ENCODE peak calls at places on chromosomes 7 and 10, in eight cellular contexts. I is fibroblast of the aortic adventitia; N is CD8-positive, alpha-beta memory T cell; V is upper lobe of right lung; Y is brain microvascular endothelial cell; M is hepatocyte; L is bronchial epithelial cell; X is body of pancreas. B is an unnamed sample.

GRCh38 chr7:107643938-107644703 is 16.5 kb upstream of the SLC26A4 start:
- DNase-seq in Y (no peak), X (no peak), M (no peak), N (no peak), L (no peak), I (no peak), V (no peak), B (no peak)

GRCh38 chr10:110706690-110707098 is 62.6 kb downstream of the RBM20 start:
- DNase-seq in V (no peak), Y (peak), I (peak), L (no peak), X (no peak), M (no peak), N (no peak), B (no peak)

GRCh38 chr7:140415361-140415760 is 11.5 kb downstream of the RAB19 start:
- DNase-seq in L (no peak), N (no peak), X (no peak), V (no peak), M (no peak), Y (no peak), I (no peak), B (no peak)

GRCh38 chr7:15007507-15007906 is 105.0 kb upstream of the DGKB start:
- DNase-seq in Y (no peak), X (peak), L (peak), N (no peak), I (peak), V (no peak), M (peak), B (no peak)

GRCh38 chr7:139762886-139763285 is 14.9 kb downstream of the HIPK2 start:
- DNase-seq in X (no peak), N (no peak), Y (peak), V (no peak), I (peak), M (no peak), L (no peak), B (no peak)

GRCh38 chr10:126223512-126224067 is 164.7 kb downstream of the ADAM12 start:
- DNase-seq in M (no peak), V (no peak), I (no peak), L (no peak), N (no peak), X (no peak), Y (no peak), B (no peak)

GRCh38 chr7:74542558-74543117 is 88.9 kb downstream of the GTF2IRD1 start:
- DNase-seq in X (peak), L (peak), I (no peak), M (no peak), V (no peak), Y (no peak), N (no peak), B (peak)

GRCh38 chr10:34229917-34230316 is 585.2 kb downstream of the PARD3 start:
- DNase-seq in L (no peak), N (no peak), X (no peak), V (no peak), I (no peak), Y (no peak), M (no peak), B (no peak)

GRCh38 chr7:81430150-81430549 is 339.7 kb downstream of the HGF start:
- DNase-seq in M (no peak), V (no peak), X (no peak), I (peak), Y (no peak), L (no peak), N (no peak), B (no peak)

GRCh38 chr10:21624951-21625350 is 90.9 kb downstream of the MLLT10 start:
- DNase-seq in Y (no peak), V (no peak), M (no peak), I (no peak), N (no peak), L (no peak), X (no peak), B (no peak)

GRCh38 chr7:93245525-93246432 is 13.6 kb downstream of the VPS50 start:
- DNase-seq in M (peak), V (no peak), X (no peak), N (peak), L (peak), I (peak), Y (no peak), B (no peak)

GRCh38 chr10:131938681-131939080 is 37.9 kb downstream of the PPP2R2D start:
- DNase-seq in X (no peak), V (peak), I (no peak), N (no peak), Y (no peak), M (no peak), L (no peak), B (no peak)

GRCh38 chr10:513393-513792 is 176.1 kb downstream of the DIP2C start:
- DNase-seq in N (no peak), Y (no peak), I (no peak), X (peak), M (no peak), V (peak), L (no peak), B (no peak)
- H3K4me3 ChIP-seq in N (no peak), Y (no peak), I (no peak), X (no peak), M (no peak), V (peak), L (no peak), B (no peak)

GRCh38 chr10:95469251-95469650 is 91.9 kb downstream of the SORBS1 start:
- DNase-seq in N (no peak), V (no peak), M (no peak), I (no peak), L (no peak), Y (no peak), X (no peak), B (no peak)

GRCh38 chr10:95466450-95466849 is 94.7 kb downstream of the SORBS1 start:
- DNase-seq in L (no peak), V (no peak), X (no peak), M (no peak), Y (no peak), I (no peak), N (no peak), B (no peak)

GRCh38 chr10:95469676-95470075 is 91.5 kb downstream of the SORBS1 start:
- DNase-seq in V (no peak), Y (no peak), I (no peak), X (no peak), M (no peak), L (no peak), N (no peak), B (no peak)

GRCh38 chr10:95464280-95464679 is 96.9 kb downstream of the SORBS1 start:
- DNase-seq in X (no peak), V (no peak), N (no peak), I (no peak), M (no peak), Y (no peak), L (no peak), B (no peak)

DNA sequence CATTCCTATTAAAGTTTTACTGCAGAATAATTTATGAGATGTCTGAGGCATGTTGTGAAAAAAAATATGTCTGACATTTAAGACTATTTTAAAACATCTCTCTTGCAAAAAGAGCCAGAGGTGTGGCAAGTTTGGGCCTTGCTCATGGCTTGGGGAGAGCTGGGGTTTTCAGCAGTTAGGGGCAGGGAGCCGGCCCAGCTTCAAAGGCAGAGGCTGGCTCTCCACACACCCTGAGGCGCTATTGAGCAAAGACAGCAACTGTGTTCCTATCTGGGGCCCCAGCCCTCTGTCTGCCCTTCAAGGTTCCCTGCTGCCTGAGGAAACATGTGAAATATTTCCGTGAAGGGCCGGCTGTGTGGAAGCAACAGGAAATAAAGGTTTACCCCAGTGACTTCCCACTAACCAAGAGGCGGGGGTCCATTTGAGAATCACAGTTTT is 94.0 kb downstream of the SORBS1 start:
- DNase-seq in V (peak), I (no peak), N (no peak), L (no peak), M (peak), Y (no peak), X (peak), B (peak)
- H3K4me3 ChIP-seq in V (no peak), I (no peak), N (no peak), L (no peak), M (no peak), Y (no peak), X (no peak), B (no peak)

GRCh38 chr10:99451499-99451788 is 21.0 kb upstream of the GOT1 start:
- DNase-seq in X (no peak), M (no peak), L (no peak), Y (no peak), V (no peak), N (no peak), I (no peak), B (no peak)
- H3K4me3 ChIP-seq in X (no peak), M (no peak), L (no peak), Y (no peak), V (no peak), N (no peak), I (no peak), B (no peak)

GRCh38 chr10:28823501-28824075 is 146.3 kb downstream of the BAMBI start:
- DNase-seq in N (no peak), I (no peak), M (no peak), Y (no peak), X (no peak), L (no peak), V (no peak), B (no peak)
- H3K4me3 ChIP-seq in N (no peak), I (no peak), M (no peak), Y (no peak), X (no peak), L (no peak), V (no peak), B (no peak)

GRCh38 chr7:116864084-116864483 is 1.7 kb downstream of the CAPZA2 start:
- DNase-seq in I (no peak), Y (no peak), N (no peak), X (no peak), V (no peak), L (no peak), M (no peak), B (no peak)

GRCh38 chr7:116862234-116863167 is at the start of gene CAPZA2:
- DNase-seq in I (peak), X (peak), M (peak), N (peak), L (peak), V (peak), Y (peak), B (peak)

GRCh38 chr7:116863168-116863670 is 832 bp downstream of the CAPZA2 start:
- DNase-seq in I (no peak), X (peak), V (peak), M (peak), N (peak), Y (peak), L (no peak), B (peak)

GRCh38 chr7:116859323-116859722 is 3.1 kb upstream of the CAPZA2 start:
- DNase-seq in Y (no peak), V (no peak), M (no peak), N (no peak), I (peak), L (peak), X (no peak), B (no peak)

DNA sequence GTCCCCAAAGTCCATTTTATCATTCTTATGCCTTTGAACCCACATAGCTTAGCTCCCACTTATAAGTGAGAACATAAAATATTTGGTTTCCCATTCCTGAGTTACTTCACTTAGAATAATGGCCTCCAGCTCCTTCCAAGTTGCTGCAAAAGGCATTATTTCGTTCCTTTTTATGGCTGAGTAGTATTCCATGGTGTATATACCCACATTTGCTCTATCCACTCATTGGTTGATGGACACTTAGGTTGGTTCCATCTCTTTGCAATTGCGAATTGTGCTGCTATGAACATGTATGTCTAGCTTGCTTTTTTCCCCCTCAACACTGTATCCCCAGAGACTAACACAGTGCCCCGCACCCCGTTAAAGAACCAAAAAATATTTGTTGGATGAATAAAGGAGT is 670 bp upstream of the CAPZA2 start:
- DNase-seq in N (no peak), L (no peak), I (no peak), X (no peak), M (no peak), V (no peak), Y (no peak), B (no peak)
- H3K4me3 ChIP-seq in N (peak), L (no peak), I (no peak), X (no peak), M (no peak), V (peak), Y (no peak), B (no peak)

DNA sequence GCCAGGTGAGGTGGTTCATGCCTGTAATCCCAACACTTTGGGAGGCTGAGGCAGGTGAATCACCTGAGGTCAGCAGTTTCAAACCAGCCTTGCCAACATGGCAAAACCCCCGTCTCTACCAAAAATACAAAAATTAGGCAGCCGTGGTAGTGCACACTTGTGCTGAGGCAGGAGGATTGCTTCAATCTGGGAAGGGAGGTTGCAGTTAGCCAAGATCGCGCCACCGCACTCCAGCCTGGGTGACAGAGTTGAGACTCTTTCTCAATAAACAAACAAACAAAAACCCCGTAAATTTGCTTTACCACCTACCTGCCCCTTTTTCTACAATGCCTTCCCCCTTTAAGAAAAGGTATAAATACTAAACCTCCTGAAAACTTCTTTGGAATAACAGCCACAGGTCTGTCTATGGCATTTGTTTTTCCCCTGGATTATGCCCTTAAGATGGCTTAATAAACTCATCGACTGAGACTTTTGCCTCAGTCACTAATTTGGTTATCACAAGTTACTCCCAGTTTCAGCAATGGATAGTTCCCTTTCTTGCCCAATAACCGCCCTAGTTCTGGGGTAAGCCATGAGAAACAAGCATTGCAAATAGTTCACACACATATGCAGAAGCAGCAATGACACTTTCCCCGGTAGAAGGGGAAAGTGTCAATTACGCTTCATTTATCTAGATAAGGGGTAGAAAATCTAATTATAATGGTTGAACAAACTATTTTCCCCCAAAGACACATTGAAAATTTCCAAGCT is 52.8 kb upstream of the SVIL start:
- DNase-seq in L (no peak), M (no peak), V (no peak), N (no peak), X (no peak), I (peak), Y (no peak), B (no peak)
- H3K4me3 ChIP-seq in L (no peak), M (no peak), V (no peak), N (no peak), X (no peak), I (no peak), Y (no peak), B (no peak)

GRCh38 chr7:101363196-101363733 is 590 bp downstream of the COL26A1 start:
- DNase-seq in X (no peak), M (no peak), V (no peak), I (no peak), L (no peak), N (no peak), Y (no peak), B (no peak)
- H3K4me3 ChIP-seq in X (peak), M (peak), V (peak), I (peak), L (no peak), N (peak), Y (peak), B (peak)

GRCh38 chr7:65302883-65303282 is 70.8 kb upstream of the ZNF92 start:
- DNase-seq in I (no peak), Y (no peak), V (no peak), N (no peak), X (no peak), M (no peak), L (no peak), B (no peak)
- H3K4me3 ChIP-seq in I (no peak), Y (no peak), V (no peak), N (no peak), X (no peak), M (no peak), L (no peak), B (no peak)

DNA sequence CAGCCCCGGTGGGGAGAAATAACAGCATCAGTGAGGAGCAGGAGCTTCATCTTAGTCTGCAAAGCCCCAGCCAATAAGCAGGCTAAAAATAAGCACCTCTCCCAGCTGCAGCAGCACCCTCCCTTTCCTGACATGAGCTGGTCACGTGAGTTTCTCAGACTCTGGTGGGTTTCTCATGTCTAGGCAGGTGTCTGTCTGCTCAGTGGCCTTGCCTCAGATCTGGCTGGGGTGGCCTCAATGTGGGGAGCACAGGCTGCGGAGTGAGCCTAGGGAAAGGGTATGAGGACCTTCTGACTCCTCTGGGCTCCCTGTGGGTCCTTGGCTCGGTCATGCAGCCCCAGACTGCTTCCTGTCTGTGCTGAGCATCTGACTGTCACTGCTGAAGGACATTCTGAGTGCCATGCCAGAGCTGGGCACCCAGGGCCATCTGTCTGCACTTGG is 81.6 kb upstream of the LRRC4 start:
- DNase-seq in M (no peak), Y (no peak), X (no peak), L (no peak), I (no peak), V (peak), N (peak), B (no peak)
- H3K4me3 ChIP-seq in M (no peak), Y (no peak), X (no peak), L (no peak), I (no peak), V (no peak), N (no peak), B (no peak)

DNA sequence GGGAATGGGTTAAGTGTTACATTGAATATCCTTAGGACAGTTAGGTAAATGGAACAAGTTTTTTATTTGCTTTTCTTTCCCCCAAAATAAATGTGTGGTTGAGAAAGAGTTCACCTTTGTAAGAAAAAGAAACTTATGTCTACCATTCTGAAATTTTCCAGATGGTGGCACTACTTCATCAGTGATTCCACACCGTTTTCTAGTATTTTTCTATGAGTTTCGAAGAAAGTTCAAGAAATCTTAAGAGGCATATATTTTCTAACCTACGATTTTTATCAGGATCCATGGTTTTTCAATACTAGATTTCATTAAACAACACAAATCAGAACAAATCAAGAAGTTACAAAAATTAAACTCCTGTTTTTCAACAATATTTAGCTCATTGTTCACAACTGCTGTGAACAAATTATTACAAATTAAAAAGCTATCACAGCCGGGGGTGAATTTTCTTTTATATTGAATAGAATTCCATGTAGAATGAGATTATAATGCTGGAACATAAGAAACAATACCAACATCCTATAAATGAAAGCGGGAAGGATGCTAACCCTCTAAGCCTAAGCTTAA is 163.1 kb upstream of the NPVF start:
- DNase-seq in I (peak), N (peak), M (peak), V (no peak), L (peak), X (no peak), Y (peak), B (no peak)
- H3K4me3 ChIP-seq in I (no peak), N (no peak), M (no peak), V (no peak), L (no peak), X (no peak), Y (no peak), B (no peak)